ENCODE peak calls at places on chromosome 16, in seven cellular contexts. T is fibroblast of mammary gland; E is T1000; R is M059J; Q is stimulated activated CD8-positive, alpha-beta memory T cell treated with anti-CD3 and anti-CD28 coated beads, Interleukin-2, amount 100 ng/mL, for 48 hours; C is activated T-cell treated with anti-CD3 and anti-CD28 coated beads for 1 hour; J is cardiac fibroblast. U is an unnamed sample.

GRCh38 chr16:23597003-23597756 is 1.1 kb upstream of the NDUFAB1 start:
- DNase-seq in T (peak; percentile 11), Q (no peak), J (no peak), E (no peak), R (peak; percentile 32), C (no peak), U (no peak)

GRCh38 chr16:77840623-77841274 is 52.4 kb downstream of the VAT1L start:
- DNase-seq in C (no peak), J (no peak), R (no peak), E (no peak), T (no peak), Q (no peak), U (no peak)

GRCh38 chr16:669666-670065 is 1.7 kb downstream of the RHOT2 start:
- DNase-seq in J (no peak), C (no peak), T (no peak), R (no peak), Q (no peak), E (no peak), U (no peak)

GRCh38 chr16:30510392-30510938 is 15.9 kb downstream of the ZNF768 start:
- DNase-seq in C (no peak), R (no peak), J (no peak), Q (no peak), T (no peak), E (no peak), U (no peak)

GRCh38 chr16:27464663-27465482 is 62.9 kb downstream of the IL21R start:
- DNase-seq in T (no peak), C (no peak), Q (no peak), J (no peak), E (no peak), R (no peak), U (no peak)

GRCh38 chr16:82713778-82714177 is 87.0 kb downstream of the CDH13 start:
- DNase-seq in R (no peak), Q (no peak), C (no peak), E (no peak), T (no peak), J (no peak), U (no peak)

GRCh38 chr16:66858740-66859396 is 14.7 kb downstream of the CA7 start:
- DNase-seq in R (peak; percentile 91), E (no peak), C (no peak), T (peak; percentile 59), J (peak; percentile 53), Q (no peak), U (peak; percentile 51)

GRCh38 chr16:69364088-69364487 is 12.5 kb upstream of the TMED6 start:
- DNase-seq in C (no peak), J (no peak), T (no peak), E (no peak), Q (no peak), R (no peak), U (no peak)

GRCh38 chr16:53071748-53072301 is 17.0 kb downstream of the CHD9 start:
- DNase-seq in Q (no peak), R (no peak), T (no peak), J (peak; percentile 43), E (no peak), C (no peak), U (no peak)

GRCh38 chr16:75541236-75541635 is 5.3 kb upstream of the CHST5 start:
- DNase-seq in Q (no peak), C (no peak), R (no peak), J (no peak), T (no peak), E (no peak), U (no peak)

GRCh38 chr16:85690469-85691064 is 1.8 kb upstream of the GINS2 start:
- DNase-seq in C (no peak), T (no peak), E (no peak), Q (no peak), R (peak; percentile 15), J (no peak), U (no peak)

GRCh38 chr16:85353839-85354622 is 241.8 kb upstream of the CIBAR2 start:
- DNase-seq in J (no peak), E (no peak), Q (no peak), T (no peak), C (no peak), R (no peak), U (no peak)

GRCh38 chr16:50747206-50747956 is 5.5 kb downstream of the CYLD start:
- DNase-seq in C (no peak), T (peak; percentile 27), J (peak; percentile 25), R (peak; percentile 28), Q (no peak), E (no peak), U (no peak)

GRCh38 chr16:49431591-49432290 is 58.1 kb downstream of the C16orf78 start:
- DNase-seq in C (no peak), Q (no peak), R (no peak), T (no peak), J (no peak), E (no peak), U (no peak)

U was measured in HTR-8/SVneo.